ENCODE peak calls at places on chromosomes 7 and 10, in eight cellular contexts. U is sigmoid colon, V is fibroblast of lung, A is aorta, Y is SK-N-SH, J is AG04450, B is cardiac muscle cell, O is psoas muscle. K is an unnamed sample.

GRCh38 chr10:50648935-50649227 is 25.1 kb upstream of the SGMS1 start:
- DNase-seq in U (no peak), V (no peak), A (no peak), Y (no peak), J (no peak), B (no peak), O (no peak), K (no peak)

GRCh38 chr7:135645296-135645904 is 16.9 kb upstream of the STMP1 start:
- DNase-seq in U (no peak), V (peak; percentile 66), A (no peak), Y (peak; percentile 62), J (no peak), B (peak; percentile 63), O (no peak), K (no peak)

GRCh38 chr7:93165447-93165846 is 17.3 kb upstream of the SAMD9L start:
- DNase-seq in U (no peak), V (peak; percentile 15), A (no peak), Y (no peak), J (no peak), B (no peak), O (no peak), K (no peak)

GRCh38 chr10:74104480-74104879 is 46.1 kb downstream of the AP3M1 start:
- DNase-seq in U (no peak), V (no peak), A (no peak), Y (no peak), J (no peak), B (no peak), O (no peak), K (no peak)

GRCh38 chr10:24556746-24557742 is 166.6 kb downstream of the ARHGAP21 start:
- DNase-seq in U (no peak), V (peak; percentile 84), A (no peak), Y (peak; percentile 47), J (peak; percentile 59), B (peak; percentile 72), O (no peak), K (peak; percentile 17)

GRCh38 chr10:35378547-35379210 is 42.4 kb downstream of the CCNY start:
- DNase-seq in U (no peak), V (no peak), A (no peak), Y (no peak), J (no peak), B (no peak), O (no peak), K (no peak)

GRCh38 chr7:92781117-92781720 is 55.2 kb downstream of the CDK6 start:
- DNase-seq in U (no peak), V (peak; percentile 53), A (no peak), Y (peak; percentile 54), J (no peak), B (no peak), O (peak; percentile 21), K (no peak)

GRCh38 chr7:117741962-117742361 is 131.3 kb downstream of the CTTNBP2 start:
- DNase-seq in U (no peak), V (peak; percentile 72), A (no peak), Y (no peak), J (peak; percentile 53), B (no peak), O (no peak), K (no peak)

GRCh38 chr7:14739496-14740185 is 162.9 kb downstream of the DGKB start:
- DNase-seq in U (no peak), V (no peak), A (no peak), Y (no peak), J (no peak), B (no peak), O (no peak), K (no peak)

GRCh38 chr10:11447571-11447970 is 163.9 kb downstream of the USP6NL start:
- DNase-seq in U (no peak), V (no peak), A (no peak), Y (no peak), J (no peak), B (no peak), O (no peak), K (no peak)

GRCh38 chr10:132945894-132946255 is 3.5 kb upstream of the CFAP46 start:
- DNase-seq in U (no peak), V (no peak), A (no peak), Y (no peak), J (no peak), B (no peak), O (no peak), K (no peak)

GRCh38 chr7:97003262-97004236 is 1.8 kb upstream of the DLX6 start:
- DNase-seq in U (no peak), V (no peak), A (no peak), Y (peak; percentile 34), J (no peak), B (no peak), O (no peak), K (peak; percentile 44)

GRCh38 chr7:97004237-97004930 is 969 bp upstream of the DLX6 start:
- DNase-seq in U (no peak), V (no peak), A (no peak), Y (no peak), J (no peak), B (no peak), O (no peak), K (no peak)

GRCh38 chr7:97001221-97001620 is 4.1 kb upstream of the DLX6 start:
- DNase-seq in U (no peak), V (no peak), A (no peak), Y (no peak), J (no peak), B (no peak), O (no peak), K (no peak)

GRCh38 chr7:97002555-97003261 is 2.6 kb upstream of the DLX6 start:
- DNase-seq in U (no peak), V (no peak), A (no peak), Y (peak; percentile 15), J (no peak), B (no peak), O (no peak), K (no peak)

DNA sequence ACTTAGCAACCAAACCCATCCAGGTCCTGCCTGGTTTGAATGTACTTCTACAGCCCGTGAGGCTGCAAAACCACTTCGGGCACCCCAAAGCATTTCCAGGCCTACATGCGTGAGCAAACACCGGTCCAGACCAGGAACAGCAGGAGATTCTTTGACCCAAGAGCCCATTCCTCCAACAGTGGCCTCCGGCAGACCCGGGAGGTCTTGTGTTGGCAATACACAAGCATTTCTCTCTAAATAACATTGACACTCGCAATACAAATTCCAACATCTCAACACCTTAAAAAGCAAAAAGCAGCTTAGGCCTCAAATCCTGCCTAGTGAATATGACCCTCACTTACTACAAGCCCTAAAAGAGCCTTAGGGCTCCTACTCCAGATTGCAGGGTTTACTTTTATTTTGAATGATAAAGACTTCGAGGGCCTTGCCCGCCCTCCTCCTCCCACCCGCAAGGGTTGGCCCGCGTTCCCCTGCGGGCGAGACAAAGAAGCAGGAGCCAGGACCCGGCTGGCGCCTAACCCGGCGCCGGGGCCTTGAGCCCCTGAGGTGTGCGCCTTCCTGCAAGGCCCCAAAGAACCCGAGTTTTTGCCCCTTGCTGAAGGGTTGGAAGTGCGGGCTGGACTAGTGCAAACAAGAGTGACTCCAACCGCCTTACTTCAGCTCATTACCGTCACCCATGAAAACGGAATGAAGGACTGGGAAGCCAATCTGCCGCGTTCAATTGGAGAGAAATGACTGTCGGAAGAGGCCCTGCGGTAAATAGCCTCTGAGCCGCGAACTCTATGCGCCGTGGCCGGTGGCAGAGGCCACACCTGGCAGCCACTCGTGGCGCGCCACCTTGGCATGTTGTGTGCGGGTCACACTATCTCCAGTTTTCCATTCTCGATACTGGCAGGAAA is 3.4 kb upstream of the DLX6 start:
- DNase-seq in U (no peak), V (no peak), A (no peak), Y (peak; percentile 7), J (no peak), B (no peak), O (no peak), K (no peak)
- H3K27me3 ChIP-seq in U (peaks cover 97% of the 10 kb centered on the region), V (peaks cover 52% of the 10 kb centered on the region), A (peaks cover 2% of the 10 kb centered on the region), Y (no peaks in the 10 kb centered on the region), J (peaks cover 88% of the 10 kb centered on the region), B (peaks cover 100% of the 10 kb centered on the region), O (peaks cover 100% of the 10 kb centered on the region), K (peaks cover 3% of the 10 kb centered on the region)

DNA sequence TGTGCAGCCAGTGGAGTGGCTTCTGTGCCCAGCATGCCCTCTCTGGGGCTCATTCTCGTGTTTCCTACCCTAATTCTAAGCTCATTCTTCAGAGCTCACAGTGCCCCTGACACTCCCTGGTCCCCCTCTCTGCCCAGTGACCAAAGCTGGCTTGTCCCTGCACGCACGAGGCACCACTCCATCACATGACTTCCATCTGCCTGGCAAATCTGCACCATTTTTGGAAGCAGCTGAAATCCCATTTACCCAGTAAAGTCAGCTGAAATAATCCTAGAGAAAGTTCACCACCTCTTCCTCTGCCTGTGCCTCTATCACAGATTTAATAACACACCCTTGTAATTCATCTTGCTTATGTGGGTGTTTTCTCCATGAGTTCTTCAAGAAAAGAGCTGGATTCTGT is 616.9 kb downstream of the PTPRN2 start:
- DNase-seq in U (no peak), V (no peak), A (no peak), Y (no peak), J (no peak), B (no peak), O (no peak), K (no peak)
- H3K27me3 ChIP-seq in U (no peaks in the 10 kb centered on the region), V (no peaks in the 10 kb centered on the region), A (no peaks in the 10 kb centered on the region), Y (no peaks in the 10 kb centered on the region), J (no peaks in the 10 kb centered on the region), B (no peaks in the 10 kb centered on the region), O (no peaks in the 10 kb centered on the region), K (no peaks in the 10 kb centered on the region)

DNA sequence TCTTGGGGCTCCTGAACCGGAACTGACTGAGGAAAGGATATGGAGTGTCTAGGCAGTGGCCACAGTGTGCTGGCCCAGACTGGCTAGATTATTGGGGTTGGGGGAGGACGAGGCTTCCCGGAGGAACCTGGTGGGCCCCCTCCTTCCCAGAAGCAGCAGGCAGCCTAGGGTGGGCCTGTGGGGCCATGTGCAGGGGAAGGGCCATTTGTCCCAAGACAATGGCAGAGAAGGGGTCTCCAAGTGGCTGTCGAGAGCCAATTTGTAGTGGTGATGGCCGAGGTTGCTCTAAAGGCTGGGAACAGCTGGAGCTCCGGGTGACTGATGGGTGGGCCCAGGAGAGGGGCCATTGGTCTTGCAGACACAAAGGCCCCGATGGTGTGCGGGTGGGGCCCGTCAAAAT is 36.2 kb upstream of the PAX2 start:
- DNase-seq in U (no peak), V (no peak), A (no peak), Y (no peak), J (no peak), B (no peak), O (no peak), K (no peak)
- H3K27me3 ChIP-seq in U (peaks cover 56% of the 10 kb centered on the region), V (peaks cover 32% of the 10 kb centered on the region), A (no peaks in the 10 kb centered on the region), Y (peaks cover 38% of the 10 kb centered on the region), J (peaks cover 61% of the 10 kb centered on the region), B (peaks cover 82% of the 10 kb centered on the region), O (peaks cover 82% of the 10 kb centered on the region), K (no peaks in the 10 kb centered on the region)

GRCh38 chr7:130734525-130735272 is 692 bp upstream of the KLF14 start:
- DNase-seq in U (no peak), V (peak; percentile 18), A (no peak), Y (peak; percentile 41), J (no peak), B (peak; percentile 22), O (no peak), K (no peak)

GRCh38 chr7:130735273-130735716 is 1.3 kb upstream of the KLF14 start:
- DNase-seq in U (no peak), V (no peak), A (no peak), Y (no peak), J (no peak), B (no peak), O (no peak), K (no peak)

GRCh38 chr7:130732980-130733865 is 784 bp downstream of the KLF14 start:
- DNase-seq in U (no peak), V (no peak), A (peak; percentile 45), Y (peak; percentile 84), J (no peak), B (peak; percentile 19), O (peak; percentile 51), K (peak; percentile 56)

GRCh38 chr7:130733866-130734524 is at the start of gene KLF14:
- DNase-seq in U (no peak), V (no peak), A (no peak), Y (peak; percentile 88), J (no peak), B (peak; percentile 47), O (peak; percentile 37), K (peak; percentile 51)

GRCh38 chr7:130736298-130736900 is 2.4 kb upstream of the KLF14 start:
- DNase-seq in U (no peak), V (no peak), A (no peak), Y (no peak), J (no peak), B (no peak), O (no peak), K (no peak)
- H3K27me3 ChIP-seq in U (peaks cover 66% of the 10 kb centered on the region), V (peaks cover 36% of the 10 kb centered on the region), A (peaks cover 4% of the 10 kb centered on the region), Y (peaks cover 78% of the 10 kb centered on the region), J (peaks cover 57% of the 10 kb centered on the region), B (peaks cover 100% of the 10 kb centered on the region), O (peaks cover 73% of the 10 kb centered on the region), K (peaks cover 4% of the 10 kb centered on the region)